ENCODE peak calls at places on chromosomes 13 and 19, in six cellular contexts. One of them, this sample, is unnamed. For H3K9me3 and H3K36me3, the result is how much of the 10 kb centered on the place peaks cover.

GRCh38 chr13:107138468-107138867 is 570.5 kb upstream of the ARGLU1 start:
- DNase-seq in aorta: no peak
- DNase-seq in PC-9: peak
- DNase-seq in upper lobe of right lung: no peak
- DNase-seq in fibroblast of lung: no peak
- DNase-seq in SJSA1: no peak
- DNase-seq in this sample: no peak

GRCh38 chr13:60329221-60329983 is 67.6 kb upstream of the TDRD3 start:
- DNase-seq in aorta: no peak
- DNase-seq in PC-9: peak
- DNase-seq in upper lobe of right lung: peak
- DNase-seq in fibroblast of lung: peak
- DNase-seq in SJSA1: peak
- DNase-seq in this sample: no peak

GRCh38 chr13:28179974-28180373 is 41.6 kb downstream of the PAN3 start:
- DNase-seq in aorta: no peak
- DNase-seq in PC-9: no peak
- DNase-seq in upper lobe of right lung: no peak
- DNase-seq in fibroblast of lung: no peak
- DNase-seq in SJSA1: no peak
- DNase-seq in this sample: no peak

GRCh38 chr13:111326981-111327642 is 6.7 kb downstream of the TEX29 start:
- DNase-seq in aorta: no peak
- DNase-seq in PC-9: no peak
- DNase-seq in upper lobe of right lung: no peak
- DNase-seq in fibroblast of lung: no peak
- DNase-seq in SJSA1: no peak
- DNase-seq in this sample: no peak

GRCh38 chr13:51772105-51772455 is 31.9 kb downstream of the DHRS12 start:
- DNase-seq in aorta: no peak
- DNase-seq in PC-9: no peak
- DNase-seq in upper lobe of right lung: no peak
- DNase-seq in fibroblast of lung: no peak
- DNase-seq in SJSA1: no peak
- DNase-seq in this sample: no peak

GRCh38 chr13:30409911-30410704 is 12.2 kb upstream of the UBE2L5 start:
- DNase-seq in aorta: no peak
- DNase-seq in PC-9: no peak
- DNase-seq in upper lobe of right lung: no peak
- DNase-seq in fibroblast of lung: peak
- DNase-seq in SJSA1: peak
- DNase-seq in this sample: peak

GRCh38 chr13:97600438-97601080 is 166.6 kb downstream of the RAP2A start:
- DNase-seq in aorta: no peak
- DNase-seq in PC-9: peak
- DNase-seq in upper lobe of right lung: no peak
- DNase-seq in fibroblast of lung: peak
- DNase-seq in SJSA1: peak
- DNase-seq in this sample: no peak

GRCh38 chr19:3440082-3440481 is 40.2 kb downstream of the SMIM24 start:
- DNase-seq in aorta: peak
- DNase-seq in PC-9: peak
- DNase-seq in upper lobe of right lung: no peak
- DNase-seq in fibroblast of lung: no peak
- DNase-seq in SJSA1: no peak
- DNase-seq in this sample: peak

GRCh38 chr13:21777166-21777565 is 106.3 kb downstream of the FGF9 start:
- DNase-seq in aorta: no peak
- DNase-seq in PC-9: no peak
- DNase-seq in upper lobe of right lung: no peak
- DNase-seq in fibroblast of lung: no peak
- DNase-seq in SJSA1: no peak
- DNase-seq in this sample: no peak

GRCh38 chr13:29859971-29860370 is 9.6 kb upstream of the UBL3 start:
- DNase-seq in aorta: no peak
- DNase-seq in PC-9: no peak
- DNase-seq in upper lobe of right lung: no peak
- DNase-seq in fibroblast of lung: peak
- DNase-seq in SJSA1: no peak
- DNase-seq in this sample: no peak

GRCh38 chr19:591099-591958 is 1.6 kb downstream of the HCN2 start:
- DNase-seq in aorta: no peak
- DNase-seq in PC-9: peak
- DNase-seq in upper lobe of right lung: peak
- DNase-seq in fibroblast of lung: no peak
- DNase-seq in SJSA1: no peak
- DNase-seq in this sample: no peak

GRCh38 chr19:45153339-45154063 is 7.3 kb downstream of the NKPD1 start:
- DNase-seq in aorta: peak
- DNase-seq in PC-9: no peak
- DNase-seq in upper lobe of right lung: no peak
- DNase-seq in fibroblast of lung: peak
- DNase-seq in SJSA1: no peak
- DNase-seq in this sample: peak

GRCh38 chr19:11767633-11768133 is 883 bp downstream of the ZNF441 start:
- DNase-seq in aorta: peak
- DNase-seq in PC-9: peak
- DNase-seq in upper lobe of right lung: peak
- DNase-seq in fibroblast of lung: peak
- DNase-seq in SJSA1: peak
- DNase-seq in this sample: peak

GRCh38 chr13:36981156-36981743 is 17.9 kb downstream of the ALG5 start:
- DNase-seq in aorta: no peak
- DNase-seq in PC-9: no peak
- DNase-seq in upper lobe of right lung: no peak
- DNase-seq in fibroblast of lung: peak
- DNase-seq in SJSA1: peak
- DNase-seq in this sample: no peak

GRCh38 chr19:48660854-48661731 is 11.7 kb downstream of the NTN5 start:
- DNase-seq in aorta: peak
- DNase-seq in PC-9: peak
- DNase-seq in upper lobe of right lung: peak
- DNase-seq in fibroblast of lung: peak
- DNase-seq in SJSA1: peak
- DNase-seq in this sample: peak

GRCh38 chr13:114128624-114129522 is 3.5 kb downstream of the RASA3 start:
- DNase-seq in aorta: peak
- DNase-seq in PC-9: no peak
- DNase-seq in upper lobe of right lung: peak
- DNase-seq in fibroblast of lung: peak
- DNase-seq in SJSA1: peak
- DNase-seq in this sample: peak

GRCh38 chr13:110615005-110615321 is 382 bp upstream of the NAXD start:
- DNase-seq in aorta: no peak
- DNase-seq in PC-9: no peak
- DNase-seq in upper lobe of right lung: no peak
- DNase-seq in fibroblast of lung: no peak
- DNase-seq in SJSA1: no peak
- DNase-seq in this sample: no peak

GRCh38 chr13:101747039-101747438 is 294.6 kb downstream of the ITGBL1 start:
- DNase-seq in aorta: no peak
- DNase-seq in PC-9: no peak
- DNase-seq in upper lobe of right lung: no peak
- DNase-seq in fibroblast of lung: no peak
- DNase-seq in SJSA1: no peak
- DNase-seq in this sample: no peak

GRCh38 chr13:57682128-57682716 is 50.7 kb downstream of the PCDH17 start:
- DNase-seq in aorta: no peak
- DNase-seq in PC-9: no peak
- DNase-seq in upper lobe of right lung: no peak
- DNase-seq in fibroblast of lung: no peak
- DNase-seq in SJSA1: no peak
- DNase-seq in this sample: no peak

GRCh38 chr19:39737929-39738328 is at the start of gene CLC:
- DNase-seq in aorta: no peak
- DNase-seq in PC-9: no peak
- DNase-seq in upper lobe of right lung: no peak
- DNase-seq in fibroblast of lung: no peak
- DNase-seq in SJSA1: no peak
- DNase-seq in this sample: no peak

GRCh38 chr19:10074153-10074552 is 12.0 kb upstream of the SHFL start:
- DNase-seq in aorta: no peak
- DNase-seq in PC-9: no peak
- DNase-seq in upper lobe of right lung: no peak
- DNase-seq in fibroblast of lung: no peak
- DNase-seq in SJSA1: no peak
- DNase-seq in this sample: no peak

GRCh38 chr13:101552797-101553196 is 100.3 kb downstream of the ITGBL1 start:
- DNase-seq in aorta: no peak
- DNase-seq in PC-9: no peak
- DNase-seq in upper lobe of right lung: no peak
- DNase-seq in fibroblast of lung: peak
- DNase-seq in SJSA1: peak
- DNase-seq in this sample: no peak

GRCh38 chr13:37729876-37730275 is 131.3 kb upstream of the POSTN start:
- DNase-seq in aorta: no peak
- DNase-seq in PC-9: no peak
- DNase-seq in upper lobe of right lung: no peak
- DNase-seq in fibroblast of lung: no peak
- DNase-seq in SJSA1: no peak
- DNase-seq in this sample: no peak

GRCh38 chr13:112802808-112803207 is 113.0 kb downstream of the ATP11A start:
- DNase-seq in aorta: no peak
- DNase-seq in PC-9: no peak
- DNase-seq in upper lobe of right lung: no peak
- DNase-seq in fibroblast of lung: no peak
- DNase-seq in SJSA1: no peak
- DNase-seq in this sample: no peak

GRCh38 chr19:44111910-44112463 is 1.2 kb upstream of the ZNF225 start:
- DNase-seq in aorta: no peak
- DNase-seq in PC-9: peak
- DNase-seq in upper lobe of right lung: no peak
- DNase-seq in fibroblast of lung: peak
- DNase-seq in SJSA1: no peak
- DNase-seq in this sample: no peak

GRCh38 chr19:31258211-31259052 is 90.8 kb downstream of the TSHZ3 start:
- DNase-seq in aorta: no peak
- DNase-seq in PC-9: no peak
- DNase-seq in upper lobe of right lung: no peak
- DNase-seq in fibroblast of lung: no peak
- DNase-seq in SJSA1: no peak
- DNase-seq in this sample: no peak

GRCh38 chr19:31261019-31261595 is 88.1 kb downstream of the TSHZ3 start:
- DNase-seq in aorta: no peak
- DNase-seq in PC-9: no peak
- DNase-seq in upper lobe of right lung: no peak
- DNase-seq in fibroblast of lung: no peak
- DNase-seq in SJSA1: no peak
- DNase-seq in this sample: no peak

GRCh38 chr19:31261651-31262331 is 87.4 kb downstream of the TSHZ3 start:
- DNase-seq in aorta: no peak
- DNase-seq in PC-9: no peak
- DNase-seq in upper lobe of right lung: no peak
- DNase-seq in fibroblast of lung: no peak
- DNase-seq in SJSA1: no peak
- DNase-seq in this sample: no peak

GRCh38 chr19:31262673-31263308 is 86.4 kb downstream of the TSHZ3 start:
- DNase-seq in aorta: no peak
- DNase-seq in PC-9: no peak
- DNase-seq in upper lobe of right lung: no peak
- DNase-seq in fibroblast of lung: no peak
- DNase-seq in SJSA1: no peak
- DNase-seq in this sample: no peak

GRCh38 chr19:31260171-31260933 is 88.9 kb downstream of the TSHZ3 start:
- DNase-seq in aorta: peak
- DNase-seq in PC-9: no peak
- DNase-seq in upper lobe of right lung: no peak
- DNase-seq in fibroblast of lung: no peak
- DNase-seq in SJSA1: no peak
- DNase-seq in this sample: no peak
- H3K9me3 ChIP-seq in aorta: under half
- H3K9me3 ChIP-seq in PC-9: under half
- H3K9me3 ChIP-seq in upper lobe of right lung: under half
- H3K9me3 ChIP-seq in fibroblast of lung: under half
- H3K9me3 ChIP-seq in SJSA1: under half
- H3K9me3 ChIP-seq in this sample: under half

GRCh38 chr19:15247107-15248014 is 15.1 kb upstream of the EPHX3 start:
- DNase-seq in aorta: no peak
- DNase-seq in PC-9: no peak
- DNase-seq in upper lobe of right lung: no peak
- DNase-seq in fibroblast of lung: no peak
- DNase-seq in SJSA1: no peak
- DNase-seq in this sample: no peak

GRCh38 chr19:15249560-15249874 is 17.3 kb upstream of the EPHX3 start:
- DNase-seq in aorta: no peak
- DNase-seq in PC-9: no peak
- DNase-seq in upper lobe of right lung: no peak
- DNase-seq in fibroblast of lung: no peak
- DNase-seq in SJSA1: no peak
- DNase-seq in this sample: no peak

GRCh38 chr19:15248648-15249559 is 16.7 kb upstream of the EPHX3 start:
- DNase-seq in aorta: peak
- DNase-seq in PC-9: peak
- DNase-seq in upper lobe of right lung: no peak
- DNase-seq in fibroblast of lung: peak
- DNase-seq in SJSA1: peak
- DNase-seq in this sample: peak

GRCh38 chr19:15246198-15246481 is 13.9 kb upstream of the EPHX3 start:
- DNase-seq in aorta: no peak
- DNase-seq in PC-9: no peak
- DNase-seq in upper lobe of right lung: no peak
- DNase-seq in fibroblast of lung: no peak
- DNase-seq in SJSA1: no peak
- DNase-seq in this sample: no peak

DNA sequence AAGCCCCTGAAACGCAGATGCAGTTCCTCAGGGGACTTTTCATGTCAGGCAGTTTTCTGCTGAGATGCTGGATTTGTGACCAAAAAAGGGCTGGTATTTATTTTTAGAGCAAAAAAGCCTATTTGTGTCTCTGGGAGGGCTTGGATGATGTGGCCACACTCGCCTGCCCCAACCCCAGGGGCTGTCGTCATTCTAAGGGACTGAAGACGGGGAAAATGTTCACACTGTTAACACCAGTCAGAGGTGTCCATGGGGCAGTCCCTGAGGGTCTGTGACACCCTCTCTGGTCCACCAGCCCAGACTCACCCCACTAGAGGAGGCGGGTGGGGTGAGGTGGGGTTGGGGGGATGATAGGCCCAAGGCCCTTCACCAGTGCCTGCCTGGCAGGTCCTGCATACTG is 15.9 kb upstream of the EPHX3 start:
- DNase-seq in aorta: peak
- DNase-seq in PC-9: no peak
- DNase-seq in upper lobe of right lung: no peak
- DNase-seq in fibroblast of lung: no peak
- DNase-seq in SJSA1: peak
- DNase-seq in this sample: peak
- H3K27ac ChIP-seq in aorta: peak
- H3K27ac ChIP-seq in PC-9: no peak
- H3K27ac ChIP-seq in upper lobe of right lung: peak
- H3K27ac ChIP-seq in fibroblast of lung: peak
- H3K27ac ChIP-seq in SJSA1: peak
- H3K27ac ChIP-seq in this sample: peak

GRCh38 chr19:46388311-46389095 is 24.9 kb downstream of the CCDC8 start:
- DNase-seq in aorta: no peak
- DNase-seq in PC-9: no peak
- DNase-seq in upper lobe of right lung: peak
- DNase-seq in fibroblast of lung: no peak
- DNase-seq in SJSA1: no peak
- DNase-seq in this sample: no peak
- H3K36me3 ChIP-seq in aorta: under half
- H3K36me3 ChIP-seq in PC-9: under half
- H3K36me3 ChIP-seq in upper lobe of right lung: half or more
- H3K36me3 ChIP-seq in fibroblast of lung: under half
- H3K36me3 ChIP-seq in SJSA1: half or more
- H3K36me3 ChIP-seq in this sample: half or more

GRCh38 chr19:36833430-36833829 is 4.8 kb downstream of the ZNF790 start:
- DNase-seq in aorta: no peak
- DNase-seq in PC-9: no peak
- DNase-seq in upper lobe of right lung: no peak
- DNase-seq in fibroblast of lung: no peak
- DNase-seq in SJSA1: no peak
- DNase-seq in this sample: no peak
- H3K9me3 ChIP-seq in aorta: under half
- H3K9me3 ChIP-seq in PC-9: half or more
- H3K9me3 ChIP-seq in upper lobe of right lung: half or more
- H3K9me3 ChIP-seq in fibroblast of lung: under half
- H3K9me3 ChIP-seq in SJSA1: under half
- H3K9me3 ChIP-seq in this sample: under half